ENCODE peak calls at places on chromosomes 1 and 21, in four cellular contexts. T is lower lobe of right lung; Q is CD8-positive, alpha-beta T cell; J is suprapubic skin. B is an unnamed sample.

GRCh38 chr1:14928412-14928811 is 225.1 kb upstream of the TMEM51 start:
- DNase-seq in T (no peak), Q (no peak), J (no peak), B (no peak)

GRCh38 chr1:6299557-6300165 is 38.8 kb upstream of the GPR153 start:
- DNase-seq in T (no peak), Q (no peak), J (no peak), B (no peak)

GRCh38 chr1:60620107-60620506 is 462.3 kb upstream of the NFIA start:
- DNase-seq in T (no peak), Q (no peak), J (no peak), B (no peak)

GRCh38 chr21:43740497-43741156 is 21.7 kb downstream of the PDXK start:
- DNase-seq in T (peak), Q (no peak), J (no peak), B (no peak)

GRCh38 chr1:89692601-89693503 is 59.9 kb downstream of the LRRC8C start:
- DNase-seq in T (no peak), Q (no peak), J (no peak), B (no peak)

GRCh38 chr1:117709398-117709797 is 103.5 kb downstream of the TENT5C start:
- DNase-seq in T (no peak), Q (no peak), J (no peak), B (no peak)

GRCh38 chr1:245180496-245180895 is 25.7 kb downstream of the KIF26B start:
- DNase-seq in T (no peak), Q (no peak), J (no peak), B (no peak)

GRCh38 chr1:168987330-168987729 is 119.2 kb upstream of the ATP1B1 start:
- DNase-seq in T (no peak), Q (no peak), J (no peak), B (no peak)

GRCh38 chr1:169809370-169810095 is 14.8 kb upstream of the METTL18 start:
- DNase-seq in T (no peak), Q (no peak), J (no peak), B (no peak)

GRCh38 chr1:106254748-106255147 is 801.7 kb upstream of the PRMT6 start:
- DNase-seq in T (no peak), Q (no peak), J (no peak), B (no peak)

GRCh38 chr1:205443585-205444299 is 12.1 kb downstream of the BLACAT1 start:
- DNase-seq in T (no peak), Q (no peak), J (no peak), B (no peak)

GRCh38 chr1:33281554-33282303 is 25.4 kb downstream of the ZNF362 start:
- DNase-seq in T (no peak), Q (no peak), J (peak), B (no peak)

GRCh38 chr1:32894019-32894600 is 7.1 kb downstream of the TMEM54 start:
- DNase-seq in T (no peak), Q (no peak), J (no peak), B (no peak)

GRCh38 chr1:203041351-203041932 is 15.2 kb downstream of the PPFIA4 start:
- DNase-seq in T (no peak), Q (no peak), J (peak), B (no peak)

GRCh38 chr1:2248127-2248826 is 20.2 kb downstream of the SKI start:
- DNase-seq in T (peak), Q (no peak), J (no peak), B (no peak)
- H3K27ac ChIP-seq in T (peak), Q (no peak), J (peak), B (no peak)

GRCh38 chr1:8599813-8600212 is 217.6 kb downstream of the RERE start:
- DNase-seq in T (no peak), Q (no peak), J (no peak), B (no peak)

GRCh38 chr1:8598783-8599182 is 218.7 kb downstream of the RERE start:
- DNase-seq in T (no peak), Q (no peak), J (no peak), B (no peak)

GRCh38 chr1:8600336-8600735 is 217.1 kb downstream of the RERE start:
- DNase-seq in T (no peak), Q (no peak), J (no peak), B (no peak)

GRCh38 chr1:8597455-8597854 is 220.0 kb downstream of the RERE start:
- DNase-seq in T (no peak), Q (no peak), J (no peak), B (no peak)

DNA sequence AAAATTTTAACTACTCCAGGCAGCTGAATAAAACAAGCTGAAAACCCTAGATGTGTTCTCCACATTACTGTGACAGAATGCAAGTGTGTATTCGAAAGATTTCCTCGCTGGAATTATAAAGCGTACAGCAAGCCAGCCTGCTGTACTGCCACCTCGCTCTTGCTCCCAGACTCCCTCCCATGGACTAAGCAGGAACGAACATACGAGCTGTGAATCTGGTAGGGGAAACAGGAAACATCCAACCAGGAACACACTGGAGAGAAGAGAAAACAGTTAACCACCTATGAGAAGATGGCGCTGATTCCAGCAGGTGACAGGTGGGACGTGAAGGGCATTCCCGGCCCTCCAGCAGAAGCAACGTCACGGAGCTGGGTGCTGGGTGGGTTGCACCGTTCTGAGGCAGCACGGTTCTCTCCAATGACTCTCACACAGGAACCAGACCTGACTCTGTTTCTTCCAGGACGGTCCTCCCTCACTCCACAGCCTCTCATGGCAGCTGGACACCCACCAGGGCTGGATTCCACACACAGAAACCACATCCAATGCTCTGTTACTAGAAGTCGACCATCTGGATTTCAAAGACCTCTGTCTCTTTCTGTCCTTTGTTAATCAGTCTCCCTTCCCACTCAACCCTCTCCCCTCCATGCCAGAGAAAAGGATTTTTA is 219.2 kb downstream of the RERE start:
- DNase-seq in T (no peak), Q (no peak), J (no peak), B (no peak)
- TF ChIP-seq CTCF in T (peak), Q (no peak), J (no peak), B (peak)

GRCh38 chr1:64952055-64952699 is 14.2 kb downstream of the JAK1 start:
- DNase-seq in T (no peak), Q (no peak), J (no peak), B (no peak)

GRCh38 chr1:64956733-64957441 is 9.5 kb downstream of the JAK1 start:
- DNase-seq in T (no peak), Q (peak), J (no peak), B (no peak)

GRCh38 chr1:64953241-64953640 is 13.1 kb downstream of the JAK1 start:
- DNase-seq in T (no peak), Q (no peak), J (no peak), B (no peak)

GRCh38 chr1:64956241-64956640 is 10.1 kb downstream of the JAK1 start:
- DNase-seq in T (no peak), Q (no peak), J (no peak), B (no peak)

GRCh38 chr1:64955093-64956066 is 11.0 kb downstream of the JAK1 start:
- DNase-seq in T (peak), Q (no peak), J (no peak), B (no peak)
- H3K27ac ChIP-seq in T (peak), Q (no peak), J (no peak), B (no peak)

DNA sequence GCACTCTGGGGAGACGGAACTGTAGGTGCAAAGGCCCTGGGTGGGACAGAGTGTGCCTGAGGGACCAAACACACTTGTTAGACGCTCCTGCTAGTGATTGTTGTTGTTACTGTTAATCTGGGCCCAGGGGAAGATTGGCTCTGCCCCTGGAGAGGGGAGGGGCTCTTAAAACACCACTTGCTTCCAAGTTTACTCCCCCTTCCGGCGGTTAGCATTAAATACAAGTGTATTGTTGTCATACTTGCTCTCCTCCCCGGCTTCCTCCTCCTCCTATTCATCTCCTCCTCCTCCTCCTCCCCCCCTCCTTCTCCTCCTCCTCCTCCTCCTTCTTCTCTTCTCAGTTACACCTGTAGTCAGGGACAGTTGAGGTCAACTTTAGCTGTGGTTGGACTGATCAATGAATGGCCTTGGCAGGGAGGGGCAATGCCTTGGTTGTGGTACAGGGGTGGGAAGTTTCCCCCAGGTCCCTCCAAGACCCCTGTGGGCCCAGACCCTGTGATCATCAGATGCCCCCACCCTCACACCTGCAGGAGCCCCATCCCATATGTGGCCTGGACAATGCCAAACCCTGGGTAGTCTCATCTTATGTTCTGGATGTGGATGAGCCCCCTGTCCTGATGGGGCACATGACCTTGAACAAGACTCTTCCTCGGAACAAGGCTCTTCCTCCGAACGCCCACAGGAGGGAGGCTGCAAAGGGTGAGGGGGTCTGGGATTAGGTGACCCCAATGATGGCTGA is 217.3 kb downstream of the PTPRU start:
- DNase-seq in T (no peak), Q (no peak), J (peak), B (no peak)
- TF ChIP-seq CTCF in T (no peak), Q (no peak), J (no peak), B (no peak)

GRCh38 chr1:222618001-222618879 is at the start of gene MIA3:
- DNase-seq in T (peak), Q (peak), J (peak), B (peak)
- H3K27ac ChIP-seq in T (peak), Q (peak), J (peak), B (peak)

B was measured in coronary artery.